ENCODE peak calls at places on chromosome 6, in four cellular contexts. C is trophoblast cell, O is mesenchymal stem cell, X is H1. D is an unnamed sample.

GRCh38 chr6:28209753-28210535 is 15.1 kb upstream of the ZSCAN9 start:
- DNase-seq in C (no peak), O (no peak), X (no peak), D (no peak)

GRCh38 chr6:111631930-111632460 is 26.3 kb upstream of the TRAF3IP2 start:
- DNase-seq in C (no peak), O (no peak), X (no peak), D (no peak)

GRCh38 chr6:156949376-156949775 is 172.2 kb downstream of the ARID1B start:
- DNase-seq in C (peak; percentile 59), O (peak; percentile 65), X (no peak), D (no peak)

GRCh38 chr6:87858440-87858839 is 156.4 kb upstream of the AKIRIN2 start:
- DNase-seq in C (peak; percentile 41), O (no peak), X (no peak), D (no peak)

GRCh38 chr6:98054453-98054852 is 771.4 kb upstream of the MMS22L start:
- DNase-seq in C (no peak), O (no peak), X (no peak), D (no peak)

GRCh38 chr6:148779142-148779562 is 32.3 kb downstream of the UST start:
- DNase-seq in C (no peak), O (peak; percentile 31), X (no peak), D (no peak)

GRCh38 chr6:167000759-167001158 is 1.6 kb downstream of the CEP43 start:
- DNase-seq in C (no peak), O (no peak), X (no peak), D (no peak)

GRCh38 chr6:163309491-163310026 is 105.0 kb upstream of the QKI start:
- DNase-seq in C (peak; percentile 34), O (no peak), X (no peak), D (no peak)

GRCh38 chr6:130943738-130944137 is 116.5 kb downstream of the SMLR1 start:
- DNase-seq in C (no peak), O (no peak), X (no peak), D (no peak)

GRCh38 chr6:148997863-148998262 is 251.0 kb downstream of the UST start:
- DNase-seq in C (no peak), O (peak; percentile 93), X (no peak), D (no peak)

GRCh38 chr6:19551611-19552010 is 285.6 kb upstream of the ID4 start:
- DNase-seq in C (no peak), O (no peak), X (no peak), D (no peak)

GRCh38 chr6:154721460-154721859 is 11.8 kb upstream of the SCAF8 start:
- DNase-seq in C (no peak), O (peak; percentile 51), X (no peak), D (no peak)

GRCh38 chr6:41476407-41476806 is 69.8 kb upstream of the FOXP4 start:
- DNase-seq in C (no peak), O (no peak), X (no peak), D (no peak)

GRCh38 chr6:41475737-41476357 is 70.3 kb upstream of the FOXP4 start:
- DNase-seq in C (no peak), O (no peak), X (no peak), D (no peak)

GRCh38 chr6:41471064-41471895 is 74.9 kb upstream of the FOXP4 start:
- DNase-seq in C (no peak), O (no peak), X (no peak), D (no peak)

GRCh38 chr6:41475164-41475563 is 71.0 kb upstream of the FOXP4 start:
- DNase-seq in C (no peak), O (no peak), X (no peak), D (no peak)

GRCh38 chr6:41474213-41474933 is 71.8 kb upstream of the FOXP4 start:
- DNase-seq in C (no peak), O (no peak), X (no peak), D (no peak)
- H3K36me3 ChIP-seq in C (no peaks in the 10 kb centered on the region), O (no peaks in the 10 kb centered on the region), X (no peaks in the 10 kb centered on the region), D (no peaks in the 10 kb centered on the region)

DNA sequence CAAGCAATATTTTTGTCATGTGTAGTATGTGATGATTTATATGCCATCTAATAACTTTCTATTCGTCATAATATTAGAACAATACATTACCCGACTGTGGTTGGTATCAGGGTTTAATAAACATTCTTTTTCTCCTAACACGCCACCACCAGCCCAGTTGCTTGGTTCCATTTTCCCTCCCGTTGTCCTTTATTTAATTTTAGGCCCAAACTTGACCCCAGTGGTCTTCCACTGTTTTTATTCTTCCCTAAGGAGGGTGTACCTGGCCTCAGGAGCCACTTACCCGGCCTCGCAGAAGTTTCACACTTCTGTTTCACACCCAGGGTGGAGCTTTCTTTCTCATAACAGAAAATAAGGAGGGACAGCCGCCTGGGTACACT is 33.1 kb upstream of the PIM1 start:
- DNase-seq in C (no peak), O (no peak), X (no peak), D (no peak)
- H2BK5ac ChIP-seq in C (peak overlapping the region; percentile 55), O (peak overlapping the region; percentile 91), X (peak overlapping the region; percentile 99), D (peak overlapping the region; percentile 90)

GRCh38 chr6:36977470-36977941 is 8.5 kb downstream of the MTCH1 start:
- DNase-seq in C (no peak), O (peak; percentile 18), X (no peak), D (no peak)

GRCh38 chr6:36976509-36976908 is 9.5 kb downstream of the MTCH1 start:
- DNase-seq in C (no peak), O (no peak), X (no peak), D (no peak)

GRCh38 chr6:36975231-36976004 is 10.6 kb downstream of the MTCH1 start:
- DNase-seq in C (no peak), O (no peak), X (no peak), D (no peak)

GRCh38 chr6:36976005-36976261 is 10.1 kb downstream of the MTCH1 start:
- DNase-seq in C (no peak), O (no peak), X (no peak), D (no peak)

DNA sequence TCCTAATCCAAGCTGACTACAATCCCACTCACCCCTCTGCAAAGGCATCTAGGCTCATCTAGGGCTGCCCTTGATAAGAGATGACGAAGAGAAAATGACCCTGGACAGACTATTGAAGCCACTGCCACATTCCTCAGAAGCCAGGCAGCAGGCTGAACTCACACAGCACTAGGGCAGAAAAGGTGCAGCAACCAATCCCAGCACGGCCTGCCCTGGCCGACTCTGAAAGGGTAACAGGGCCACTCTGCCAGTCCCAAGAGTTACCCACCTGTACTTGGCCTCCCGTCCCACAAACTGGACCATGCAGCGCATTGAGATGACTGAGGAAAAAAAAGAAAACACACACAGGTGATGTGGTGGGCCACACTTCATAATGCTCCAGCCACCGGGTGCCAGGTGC is 9.1 kb downstream of the MTCH1 start:
- DNase-seq in C (no peak), O (no peak), X (no peak), D (no peak)
- H3K36me3 ChIP-seq in C (peaks cover 70% of the 10 kb centered on the region), O (peaks cover 63% of the 10 kb centered on the region), X (peaks cover 57% of the 10 kb centered on the region), D (peaks cover 96% of the 10 kb centered on the region)

DNA sequence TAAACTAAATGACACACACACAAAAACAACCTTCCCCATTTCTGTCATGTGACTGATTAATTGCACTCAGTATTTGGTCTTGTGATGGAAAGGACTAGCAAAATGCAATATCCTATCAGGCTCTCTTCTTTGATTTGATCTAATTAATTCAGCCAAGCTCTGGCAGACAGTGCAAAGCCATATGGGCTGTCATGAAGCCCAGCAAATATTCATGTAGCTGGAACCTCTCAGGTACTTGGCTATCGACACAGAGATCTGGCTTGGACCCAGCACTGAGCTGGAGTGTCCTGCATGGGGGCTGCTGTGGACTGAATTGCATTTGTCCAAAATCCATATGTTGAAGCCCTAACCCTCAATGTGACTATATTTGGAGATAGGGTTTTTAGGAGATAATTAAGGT is 76.9 kb downstream of the STMND1 start:
- DNase-seq in C (no peak), O (no peak), X (no peak), D (no peak)
- H2BK5ac ChIP-seq in C (no peak overlapping the region), O (no peak overlapping the region), X (no peak overlapping the region), D (no peak overlapping the region)

D was measured in neuronal stem cell.